ENCODE peak calls at places on chromosomes 16 and 17, in six cellular contexts. One of them, this sample, is unnamed.

GRCh38 chr17:29291163-29291752 is 2.7 kb downstream of the NUFIP2 start:
- DNase-seq in WERI-Rb-1: no peak
- DNase-seq in CD4-positive, alpha-beta memory T cell: peak
- DNase-seq in breast epithelium: no peak
- DNase-seq in fibroblast of lung: peak
- DNase-seq in CD4-positive, CD25-positive, alpha-beta regulatory T cell: peak
- DNase-seq in this sample: no peak

GRCh38 chr17:72488542-72489272 is 367.9 kb downstream of the SOX9 start:
- DNase-seq in WERI-Rb-1: no peak
- DNase-seq in CD4-positive, alpha-beta memory T cell: no peak
- DNase-seq in breast epithelium: no peak
- DNase-seq in fibroblast of lung: no peak
- DNase-seq in CD4-positive, CD25-positive, alpha-beta regulatory T cell: no peak
- DNase-seq in this sample: no peak

GRCh38 chr17:78789663-78790181 is 7.6 kb upstream of the CYTH1 start:
- DNase-seq in WERI-Rb-1: no peak
- DNase-seq in CD4-positive, alpha-beta memory T cell: peak
- DNase-seq in breast epithelium: peak
- DNase-seq in fibroblast of lung: peak
- DNase-seq in CD4-positive, CD25-positive, alpha-beta regulatory T cell: peak
- DNase-seq in this sample: no peak

GRCh38 chr17:77343031-77343866 is 202.5 kb downstream of the SEC14L1 start:
- DNase-seq in WERI-Rb-1: peak
- DNase-seq in CD4-positive, alpha-beta memory T cell: no peak
- DNase-seq in breast epithelium: peak
- DNase-seq in fibroblast of lung: no peak
- DNase-seq in CD4-positive, CD25-positive, alpha-beta regulatory T cell: peak
- DNase-seq in this sample: no peak

GRCh38 chr17:42436401-42436800 is 13.3 kb upstream of the CAVIN1 start:
- DNase-seq in WERI-Rb-1: no peak
- DNase-seq in CD4-positive, alpha-beta memory T cell: no peak
- DNase-seq in breast epithelium: no peak
- DNase-seq in fibroblast of lung: peak
- DNase-seq in CD4-positive, CD25-positive, alpha-beta regulatory T cell: no peak
- DNase-seq in this sample: no peak

GRCh38 chr17:28008526-28008925 is 34.0 kb upstream of the NLK start:
- DNase-seq in WERI-Rb-1: no peak
- DNase-seq in CD4-positive, alpha-beta memory T cell: no peak
- DNase-seq in breast epithelium: no peak
- DNase-seq in fibroblast of lung: peak
- DNase-seq in CD4-positive, CD25-positive, alpha-beta regulatory T cell: peak
- DNase-seq in this sample: no peak

GRCh38 chr16:15033309-15033707 is 22.6 kb downstream of the NTAN1 start:
- DNase-seq in WERI-Rb-1: no peak
- DNase-seq in CD4-positive, alpha-beta memory T cell: no peak
- DNase-seq in breast epithelium: no peak
- DNase-seq in fibroblast of lung: no peak
- DNase-seq in CD4-positive, CD25-positive, alpha-beta regulatory T cell: no peak
- DNase-seq in this sample: no peak

GRCh38 chr17:47730681-47731080 is 2.4 kb upstream of the TBX21 start:
- DNase-seq in WERI-Rb-1: no peak
- DNase-seq in CD4-positive, alpha-beta memory T cell: no peak
- DNase-seq in breast epithelium: no peak
- DNase-seq in fibroblast of lung: no peak
- DNase-seq in CD4-positive, CD25-positive, alpha-beta regulatory T cell: no peak
- DNase-seq in this sample: no peak

GRCh38 chr17:48293319-48294192 is 136.5 kb downstream of the SKAP1 start:
- DNase-seq in WERI-Rb-1: peak
- DNase-seq in CD4-positive, alpha-beta memory T cell: no peak
- DNase-seq in breast epithelium: no peak
- DNase-seq in fibroblast of lung: no peak
- DNase-seq in CD4-positive, CD25-positive, alpha-beta regulatory T cell: no peak
- DNase-seq in this sample: no peak

GRCh38 chr17:17236295-17237025 is 508 bp downstream of the FLCN start:
- DNase-seq in WERI-Rb-1: peak
- DNase-seq in CD4-positive, alpha-beta memory T cell: peak
- DNase-seq in breast epithelium: no peak
- DNase-seq in fibroblast of lung: peak
- DNase-seq in CD4-positive, CD25-positive, alpha-beta regulatory T cell: peak
- DNase-seq in this sample: no peak

GRCh38 chr16:48330133-48330846 is 54.9 kb downstream of the SIAH1 start:
- DNase-seq in WERI-Rb-1: no peak
- DNase-seq in CD4-positive, alpha-beta memory T cell: no peak
- DNase-seq in breast epithelium: no peak
- DNase-seq in fibroblast of lung: no peak
- DNase-seq in CD4-positive, CD25-positive, alpha-beta regulatory T cell: no peak
- DNase-seq in this sample: no peak

GRCh38 chr16:3129137-3130131 is 5.4 kb upstream of the ZNF213 start:
- DNase-seq in WERI-Rb-1: peak
- DNase-seq in CD4-positive, alpha-beta memory T cell: peak
- DNase-seq in breast epithelium: no peak
- DNase-seq in fibroblast of lung: peak
- DNase-seq in CD4-positive, CD25-positive, alpha-beta regulatory T cell: peak
- DNase-seq in this sample: no peak

GRCh38 chr16:63289834-63290460 is 1253.7 kb upstream of the CDH8 start:
- DNase-seq in WERI-Rb-1: peak
- DNase-seq in CD4-positive, alpha-beta memory T cell: no peak
- DNase-seq in breast epithelium: no peak
- DNase-seq in fibroblast of lung: peak
- DNase-seq in CD4-positive, CD25-positive, alpha-beta regulatory T cell: no peak
- DNase-seq in this sample: no peak

GRCh38 chr17:41773190-41773588 is 13.3 kb downstream of the JUP start:
- DNase-seq in WERI-Rb-1: no peak
- DNase-seq in CD4-positive, alpha-beta memory T cell: no peak
- DNase-seq in breast epithelium: peak
- DNase-seq in fibroblast of lung: peak
- DNase-seq in CD4-positive, CD25-positive, alpha-beta regulatory T cell: no peak
- DNase-seq in this sample: no peak

GRCh38 chr17:38871247-38871991 is 1.6 kb downstream of the LASP1 start:
- DNase-seq in WERI-Rb-1: no peak
- DNase-seq in CD4-positive, alpha-beta memory T cell: peak
- DNase-seq in breast epithelium: peak
- DNase-seq in fibroblast of lung: peak
- DNase-seq in CD4-positive, CD25-positive, alpha-beta regulatory T cell: peak
- DNase-seq in this sample: no peak

GRCh38 chr17:3221850-3222249 is 14.4 kb downstream of the OR1A1 start:
- DNase-seq in WERI-Rb-1: no peak
- DNase-seq in CD4-positive, alpha-beta memory T cell: no peak
- DNase-seq in breast epithelium: no peak
- DNase-seq in fibroblast of lung: no peak
- DNase-seq in CD4-positive, CD25-positive, alpha-beta regulatory T cell: peak
- DNase-seq in this sample: no peak

GRCh38 chr17:64077409-64077808 is 52.5 kb downstream of the ERN1 start:
- DNase-seq in WERI-Rb-1: no peak
- DNase-seq in CD4-positive, alpha-beta memory T cell: no peak
- DNase-seq in breast epithelium: no peak
- DNase-seq in fibroblast of lung: no peak
- DNase-seq in CD4-positive, CD25-positive, alpha-beta regulatory T cell: no peak
- DNase-seq in this sample: no peak

GRCh38 chr16:28167221-28167620 is 44.5 kb downstream of the XPO6 start:
- DNase-seq in WERI-Rb-1: peak
- DNase-seq in CD4-positive, alpha-beta memory T cell: no peak
- DNase-seq in breast epithelium: no peak
- DNase-seq in fibroblast of lung: no peak
- DNase-seq in CD4-positive, CD25-positive, alpha-beta regulatory T cell: no peak
- DNase-seq in this sample: no peak

GRCh38 chr17:248337-249235 is 67.1 kb upstream of the DOC2B start:
- DNase-seq in WERI-Rb-1: no peak
- DNase-seq in CD4-positive, alpha-beta memory T cell: no peak
- DNase-seq in breast epithelium: peak
- DNase-seq in fibroblast of lung: no peak
- DNase-seq in CD4-positive, CD25-positive, alpha-beta regulatory T cell: no peak
- DNase-seq in this sample: no peak

GRCh38 chr16:66701061-66701460 is 4.5 kb upstream of the CMTM4 start:
- DNase-seq in WERI-Rb-1: no peak
- DNase-seq in CD4-positive, alpha-beta memory T cell: no peak
- DNase-seq in breast epithelium: no peak
- DNase-seq in fibroblast of lung: no peak
- DNase-seq in CD4-positive, CD25-positive, alpha-beta regulatory T cell: no peak
- DNase-seq in this sample: no peak

GRCh38 chr16:30186444-30186781 is 3.0 kb downstream of the CORO1A start:
- DNase-seq in WERI-Rb-1: no peak
- DNase-seq in CD4-positive, alpha-beta memory T cell: no peak
- DNase-seq in breast epithelium: no peak
- DNase-seq in fibroblast of lung: no peak
- DNase-seq in CD4-positive, CD25-positive, alpha-beta regulatory T cell: no peak
- DNase-seq in this sample: no peak

GRCh38 chr17:46948544-46948943 is 25.6 kb downstream of the GOSR2 start:
- DNase-seq in WERI-Rb-1: peak
- DNase-seq in CD4-positive, alpha-beta memory T cell: no peak
- DNase-seq in breast epithelium: no peak
- DNase-seq in fibroblast of lung: no peak
- DNase-seq in CD4-positive, CD25-positive, alpha-beta regulatory T cell: no peak
- DNase-seq in this sample: no peak

GRCh38 chr16:49498241-49499017 is 124.8 kb downstream of the C16orf78 start:
- DNase-seq in WERI-Rb-1: no peak
- DNase-seq in CD4-positive, alpha-beta memory T cell: no peak
- DNase-seq in breast epithelium: peak
- DNase-seq in fibroblast of lung: no peak
- DNase-seq in CD4-positive, CD25-positive, alpha-beta regulatory T cell: no peak
- DNase-seq in this sample: no peak

GRCh38 chr16:2425008-2425518 is 4.2 kb upstream of the CCNF start:
- DNase-seq in WERI-Rb-1: no peak
- DNase-seq in CD4-positive, alpha-beta memory T cell: no peak
- DNase-seq in breast epithelium: no peak
- DNase-seq in fibroblast of lung: no peak
- DNase-seq in CD4-positive, CD25-positive, alpha-beta regulatory T cell: no peak
- DNase-seq in this sample: no peak

GRCh38 chr17:82238562-82239201 is 9.8 kb downstream of the SLC16A3 start:
- DNase-seq in WERI-Rb-1: peak
- DNase-seq in CD4-positive, alpha-beta memory T cell: peak
- DNase-seq in breast epithelium: peak
- DNase-seq in fibroblast of lung: peak
- DNase-seq in CD4-positive, CD25-positive, alpha-beta regulatory T cell: peak
- DNase-seq in this sample: no peak

GRCh38 chr16:83715217-83715920 is 92.4 kb upstream of the HSBP1 start:
- DNase-seq in WERI-Rb-1: peak
- DNase-seq in CD4-positive, alpha-beta memory T cell: no peak
- DNase-seq in breast epithelium: peak
- DNase-seq in fibroblast of lung: peak
- DNase-seq in CD4-positive, CD25-positive, alpha-beta regulatory T cell: no peak
- DNase-seq in this sample: no peak

GRCh38 chr17:69669441-69670178 is 255.1 kb downstream of the MAP2K6 start:
- DNase-seq in WERI-Rb-1: no peak
- DNase-seq in CD4-positive, alpha-beta memory T cell: no peak
- DNase-seq in breast epithelium: no peak
- DNase-seq in fibroblast of lung: peak
- DNase-seq in CD4-positive, CD25-positive, alpha-beta regulatory T cell: no peak
- DNase-seq in this sample: no peak

GRCh38 chr17:305090-305976 is 47.3 kb downstream of the RPH3AL start:
- DNase-seq in WERI-Rb-1: no peak
- DNase-seq in CD4-positive, alpha-beta memory T cell: no peak
- DNase-seq in breast epithelium: no peak
- DNase-seq in fibroblast of lung: no peak
- DNase-seq in CD4-positive, CD25-positive, alpha-beta regulatory T cell: no peak
- DNase-seq in this sample: no peak

GRCh38 chr16:30736995-30737793 is 11.0 kb upstream of the PHKG2 start:
- DNase-seq in WERI-Rb-1: no peak
- DNase-seq in CD4-positive, alpha-beta memory T cell: no peak
- DNase-seq in breast epithelium: no peak
- DNase-seq in fibroblast of lung: no peak
- DNase-seq in CD4-positive, CD25-positive, alpha-beta regulatory T cell: no peak
- DNase-seq in this sample: no peak

GRCh38 chr16:56607675-56608042 is 725 bp upstream of the MT2A start:
- DNase-seq in WERI-Rb-1: no peak
- DNase-seq in CD4-positive, alpha-beta memory T cell: no peak
- DNase-seq in breast epithelium: no peak
- DNase-seq in fibroblast of lung: no peak
- DNase-seq in CD4-positive, CD25-positive, alpha-beta regulatory T cell: no peak
- DNase-seq in this sample: no peak
- H3K4me3 ChIP-seq in WERI-Rb-1: no peak
- H3K4me3 ChIP-seq in CD4-positive, alpha-beta memory T cell: peak
- H3K4me3 ChIP-seq in breast epithelium: peak
- H3K4me3 ChIP-seq in fibroblast of lung: peak
- H3K4me3 ChIP-seq in CD4-positive, CD25-positive, alpha-beta regulatory T cell: peak
- H3K4me3 ChIP-seq in this sample: no peak

GRCh38 chr17:76026714-76027158 is 370 bp downstream of the EVPL start:
- DNase-seq in WERI-Rb-1: peak
- DNase-seq in CD4-positive, alpha-beta memory T cell: no peak
- DNase-seq in breast epithelium: no peak
- DNase-seq in fibroblast of lung: no peak
- DNase-seq in CD4-positive, CD25-positive, alpha-beta regulatory T cell: no peak
- DNase-seq in this sample: no peak
- H3K4me3 ChIP-seq in WERI-Rb-1: peak
- H3K4me3 ChIP-seq in CD4-positive, alpha-beta memory T cell: no peak
- H3K4me3 ChIP-seq in breast epithelium: peak
- H3K4me3 ChIP-seq in fibroblast of lung: no peak
- H3K4me3 ChIP-seq in CD4-positive, CD25-positive, alpha-beta regulatory T cell: no peak
- H3K4me3 ChIP-seq in this sample: no peak

GRCh38 chr17:2050246-2050866 is 4.5 kb upstream of the HIC1 start:
- DNase-seq in WERI-Rb-1: peak
- DNase-seq in CD4-positive, alpha-beta memory T cell: peak
- DNase-seq in breast epithelium: no peak
- DNase-seq in fibroblast of lung: peak
- DNase-seq in CD4-positive, CD25-positive, alpha-beta regulatory T cell: peak
- DNase-seq in this sample: no peak

GRCh38 chr17:2049333-2050245 is 5.3 kb upstream of the HIC1 start:
- DNase-seq in WERI-Rb-1: peak
- DNase-seq in CD4-positive, alpha-beta memory T cell: peak
- DNase-seq in breast epithelium: peak
- DNase-seq in fibroblast of lung: peak
- DNase-seq in CD4-positive, CD25-positive, alpha-beta regulatory T cell: peak
- DNase-seq in this sample: no peak

GRCh38 chr17:2050871-2051387 is 4.0 kb upstream of the HIC1 start:
- DNase-seq in WERI-Rb-1: no peak
- DNase-seq in CD4-positive, alpha-beta memory T cell: no peak
- DNase-seq in breast epithelium: no peak
- DNase-seq in fibroblast of lung: peak
- DNase-seq in CD4-positive, CD25-positive, alpha-beta regulatory T cell: no peak
- DNase-seq in this sample: no peak

GRCh38 chr17:2047590-2047989 is 5.8 kb downstream of the OVCA2 start:
- DNase-seq in WERI-Rb-1: no peak
- DNase-seq in CD4-positive, alpha-beta memory T cell: no peak
- DNase-seq in breast epithelium: no peak
- DNase-seq in fibroblast of lung: no peak
- DNase-seq in CD4-positive, CD25-positive, alpha-beta regulatory T cell: no peak
- DNase-seq in this sample: no peak

DNA sequence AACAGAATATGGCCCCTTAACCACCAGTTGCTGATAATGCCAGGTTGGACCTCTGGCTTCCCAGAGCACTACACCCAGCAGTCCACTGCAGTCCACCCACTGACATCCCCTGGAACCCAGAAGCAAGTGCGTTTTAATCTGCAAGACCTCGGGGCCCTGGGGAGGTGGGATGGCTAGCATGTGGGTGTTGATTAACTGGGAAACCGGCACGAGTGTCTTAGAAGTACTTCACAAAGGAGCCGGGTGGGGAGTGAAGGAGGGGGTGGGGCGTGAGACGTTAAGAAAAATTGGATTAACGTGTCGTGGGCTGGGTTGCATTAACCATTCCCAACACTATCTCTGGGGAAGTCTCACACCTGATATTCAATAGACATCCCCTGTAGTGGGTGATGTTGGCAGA is 6.1 kb upstream of the HIC1 start:
- DNase-seq in WERI-Rb-1: no peak
- DNase-seq in CD4-positive, alpha-beta memory T cell: no peak
- DNase-seq in breast epithelium: no peak
- DNase-seq in fibroblast of lung: no peak
- DNase-seq in CD4-positive, CD25-positive, alpha-beta regulatory T cell: no peak
- DNase-seq in this sample: no peak
- H3K4me3 ChIP-seq in WERI-Rb-1: peak
- H3K4me3 ChIP-seq in CD4-positive, alpha-beta memory T cell: no peak
- H3K4me3 ChIP-seq in breast epithelium: peak
- H3K4me3 ChIP-seq in fibroblast of lung: peak
- H3K4me3 ChIP-seq in CD4-positive, CD25-positive, alpha-beta regulatory T cell: peak
- H3K4me3 ChIP-seq in this sample: no peak

GRCh38 chr16:1089822-1090619 is 6.0 kb downstream of the C1QTNF8 start:
- DNase-seq in WERI-Rb-1: no peak
- DNase-seq in CD4-positive, alpha-beta memory T cell: no peak
- DNase-seq in breast epithelium: no peak
- DNase-seq in fibroblast of lung: no peak
- DNase-seq in CD4-positive, CD25-positive, alpha-beta regulatory T cell: no peak
- DNase-seq in this sample: no peak
- H3K4me3 ChIP-seq in WERI-Rb-1: no peak
- H3K4me3 ChIP-seq in CD4-positive, alpha-beta memory T cell: no peak
- H3K4me3 ChIP-seq in breast epithelium: no peak
- H3K4me3 ChIP-seq in fibroblast of lung: no peak
- H3K4me3 ChIP-seq in CD4-positive, CD25-positive, alpha-beta regulatory T cell: no peak
- H3K4me3 ChIP-seq in this sample: no peak